ENCODE peak calls at places on chromosomes 11 and 22, in five cellular contexts. I is BJ, S is cardiac muscle cell, A is foreskin fibroblast, D is stomach. M is an unnamed sample.

GRCh38 chr11:102320679-102321078 is 3.4 kb downstream of the BIRC3 start:
- DNase-seq in A (no peak), S (no peak), D (no peak), I (no peak), M (no peak)

GRCh38 chr11:63574856-63575602 is 11.8 kb upstream of the PLAAT2 start:
- DNase-seq in D (no peak), S (peak), I (no peak), A (peak), M (no peak)

GRCh38 chr22:38824587-38824986 is 19.2 kb downstream of the NPTXR start:
- DNase-seq in S (peak), D (peak), A (peak), I (no peak), M (peak)

GRCh38 chr22:47357493-47357892 is 595.0 kb downstream of the TBC1D22A start:
- DNase-seq in S (no peak), A (no peak), D (no peak), I (no peak), M (no peak)

GRCh38 chr11:94912806-94913205 is 60.5 kb downstream of the CWC15 start:
- DNase-seq in I (no peak), S (no peak), D (no peak), A (no peak), M (no peak)

GRCh38 chr11:8229299-8230177 is 34.1 kb downstream of the LMO1 start:
- DNase-seq in I (no peak), A (no peak), S (peak), D (peak), M (no peak)

GRCh38 chr11:116913000-116913399 is 75.6 kb upstream of the APOA1 start:
- DNase-seq in A (peak), S (peak), I (peak), D (no peak), M (peak)

GRCh38 chr11:105429421-105429965 is 180.4 kb upstream of the GRIA4 start:
- DNase-seq in I (no peak), A (no peak), D (no peak), S (no peak), M (no peak)

GRCh38 chr11:95426823-95427462 is 195.9 kb upstream of the SESN3 start:
- DNase-seq in S (no peak), D (no peak), A (peak), I (no peak), M (no peak)

GRCh38 chr11:11555228-11555627 is 66.6 kb downstream of the GALNT18 start:
- DNase-seq in D (peak), A (no peak), S (no peak), I (no peak), M (no peak)

GRCh38 chr11:110199184-110199981 is 97.0 kb downstream of the RDX start:
- DNase-seq in D (no peak), A (peak), S (peak), I (no peak), M (no peak)

GRCh38 chr11:12723410-12724297 is 49.4 kb downstream of the TEAD1 start:
- DNase-seq in D (peak), S (peak), A (no peak), I (no peak), M (no peak)

GRCh38 chr11:131691558-131692041 is 321.2 kb downstream of the NTM start:
- DNase-seq in A (peak), S (peak), D (no peak), I (no peak), M (no peak)

GRCh38 chr11:28512143-28512756 is 404.1 kb downstream of the METTL15 start:
- DNase-seq in A (no peak), S (no peak), I (no peak), D (no peak), M (no peak)

GRCh38 chr11:47538741-47539575 is 14.0 kb downstream of the CELF1 start:
- DNase-seq in D (no peak), S (no peak), A (no peak), I (no peak), M (no peak)

GRCh38 chr22:27714076-27714475 is 87.5 kb downstream of the MN1 start:
- DNase-seq in S (no peak), I (no peak), A (no peak), D (no peak), M (no peak)

GRCh38 chr22:27717094-27717493 is 84.5 kb downstream of the MN1 start:
- DNase-seq in A (no peak), S (no peak), I (no peak), D (no peak), M (no peak)

GRCh38 chr22:27716074-27716473 is 85.5 kb downstream of the MN1 start:
- DNase-seq in S (no peak), A (no peak), I (no peak), D (no peak), M (no peak)

GRCh38 chr22:27711756-27712155 is 89.8 kb downstream of the MN1 start:
- DNase-seq in I (no peak), S (no peak), D (no peak), A (no peak), M (no peak)

GRCh38 chr22:27715078-27715477 is 86.5 kb downstream of the MN1 start:
- DNase-seq in D (no peak), I (no peak), A (peak), S (no peak), M (no peak)
- TF ChIP-seq CTCF in D (no peak), I (no peak), A (no peak), S (no peak), M (peak)

GRCh38 chr11:122293298-122294023 is 177.4 kb upstream of the BLID start:
- DNase-seq in A (peak), I (no peak), S (peak), D (no peak), M (no peak)
- TF ChIP-seq CTCF in A (peak), I (peak), S (peak), D (no peak), M (peak)

GRCh38 chr22:26889794-26890193 is 232.4 kb downstream of the MIAT start:
- DNase-seq in I (no peak), A (peak), D (no peak), S (no peak), M (no peak)

GRCh38 chr22:26888887-26889286 is 231.5 kb downstream of the MIAT start:
- DNase-seq in D (no peak), A (no peak), S (no peak), I (no peak), M (no peak)

GRCh38 chr22:26892401-26893033 is 235.1 kb downstream of the MIAT start:
- DNase-seq in D (peak), I (no peak), S (no peak), A (peak), M (no peak)

GRCh38 chr22:26891431-26891830 is 234.0 kb downstream of the MIAT start:
- DNase-seq in I (no peak), D (no peak), S (no peak), A (no peak), M (no peak)

GRCh38 chr22:26890870-26891269 is 233.5 kb downstream of the MIAT start:
- DNase-seq in I (no peak), A (no peak), D (no peak), S (no peak), M (no peak)
- TF ChIP-seq CTCF in I (no peak), A (no peak), D (no peak), S (no peak), M (no peak)

GRCh38 chr11:1994121-1994520 is 3.5 kb downstream of the H19 start:
- DNase-seq in S (no peak), I (no peak), A (no peak), D (no peak), M (no peak)

GRCh38 chr11:1998861-1999260 is 1.2 kb upstream of the H19 start:
- DNase-seq in S (no peak), D (no peak), I (no peak), A (no peak), M (no peak)

GRCh38 chr11:1997755-1998154 is at the start of gene H19:
- DNase-seq in D (no peak), S (no peak), I (no peak), A (no peak), M (no peak)

GRCh38 chr11:2002042-2002776 is 4.6 kb upstream of the H19 start:
- DNase-seq in I (no peak), D (no peak), S (no peak), A (no peak), M (no peak)

GRCh38 chr11:1998290-1998689 is 648 bp upstream of the H19 start:
- DNase-seq in I (no peak), D (no peak), A (no peak), S (no peak), M (no peak)
- TF ChIP-seq CTCF in I (no peak), D (no peak), A (no peak), S (no peak), M (no peak)

GRCh38 chr11:2835768-2836150 is 49.8 kb downstream of the CDKN1C start:
- DNase-seq in I (no peak), A (no peak), S (no peak), D (no peak), M (no peak)

GRCh38 chr11:2836335-2837095 is 49.1 kb downstream of the CDKN1C start:
- DNase-seq in D (no peak), S (no peak), A (no peak), I (no peak), M (no peak)

GRCh38 chr11:2833051-2833937 is 52.3 kb downstream of the CDKN1C start:
- DNase-seq in D (no peak), A (no peak), S (no peak), I (no peak), M (no peak)

GRCh38 chr11:2833938-2834892 is 51.4 kb downstream of the CDKN1C start:
- DNase-seq in S (no peak), D (no peak), A (no peak), I (no peak), M (no peak)

DNA sequence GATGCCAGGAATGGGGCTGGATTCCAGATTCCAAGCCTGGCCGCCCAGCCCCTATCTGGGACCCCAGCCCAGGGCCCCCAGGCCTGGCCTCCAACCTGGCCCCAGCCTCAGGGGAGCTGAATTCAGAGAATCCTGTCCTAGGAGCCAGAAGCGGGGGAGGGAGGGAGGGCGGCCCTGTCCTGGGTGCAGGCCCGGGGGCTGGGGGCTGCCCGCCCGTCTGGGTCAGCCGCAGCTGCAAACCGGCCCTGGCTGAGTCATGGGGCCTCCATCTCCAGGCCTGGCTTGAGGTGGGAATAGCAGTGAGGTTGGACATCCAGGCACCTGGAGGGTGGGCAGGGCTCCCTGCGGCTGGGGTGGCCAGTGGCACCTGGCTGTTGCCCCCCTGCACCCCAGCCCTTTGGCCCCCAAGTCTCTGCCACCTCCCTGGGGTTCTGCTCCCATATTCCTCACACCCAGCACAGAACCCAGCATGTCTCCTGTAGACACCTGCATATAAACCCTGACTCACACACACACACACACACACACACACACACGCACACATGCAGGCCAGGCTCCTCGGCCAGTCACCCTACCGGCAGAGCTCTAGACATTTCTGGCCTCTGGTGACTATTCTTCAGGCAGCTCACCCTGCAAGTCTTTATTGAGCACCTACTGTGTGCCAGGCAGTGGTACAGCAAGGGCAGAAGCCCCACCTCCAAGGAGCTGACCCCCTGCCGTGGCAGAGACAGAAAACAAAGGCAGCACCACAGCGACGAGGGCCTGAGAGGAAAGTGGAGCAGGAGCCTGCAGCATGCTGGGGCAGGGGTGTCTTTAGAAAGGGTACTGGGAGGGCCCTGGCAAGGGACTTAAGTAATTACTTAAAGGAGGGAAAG is 50.4 kb downstream of the CDKN1C start:
- DNase-seq in D (no peak), A (no peak), S (peak), I (no peak), M (no peak)
- TF ChIP-seq CTCF in D (no peak), A (no peak), S (no peak), I (no peak), M (no peak)

GRCh38 chr11:82733444-82734119 is at the start of gene FAM181B:
- DNase-seq in I (no peak), A (peak), D (peak), S (peak), M (no peak)

GRCh38 chr11:82731691-82732277 is 1.9 kb downstream of the FAM181B start:
- DNase-seq in I (no peak), D (no peak), S (no peak), A (no peak), M (no peak)

GRCh38 chr11:82732348-82732733 is 1.3 kb downstream of the FAM181B start:
- DNase-seq in I (no peak), S (no peak), D (no peak), A (no peak), M (no peak)

GRCh38 chr11:82734120-82734479 is 436 bp upstream of the FAM181B start:
- DNase-seq in S (no peak), D (no peak), A (no peak), I (no peak), M (no peak)

GRCh38 chr11:82732734-82733443 is 775 bp downstream of the FAM181B start:
- DNase-seq in S (no peak), D (no peak), I (no peak), A (peak), M (no peak)
- TF ChIP-seq CTCF in S (no peak), D (no peak), I (no peak), A (no peak), M (no peak)

GRCh38 chr22:37489994-37490393 is 3.8 kb upstream of the MFNG start:
- DNase-seq in S (no peak), D (no peak), A (no peak), I (no peak), M (no peak)

GRCh38 chr22:37487559-37487958 is 1.4 kb upstream of the MFNG start:
- DNase-seq in S (no peak), A (no peak), I (no peak), D (no peak), M (no peak)

GRCh38 chr22:37486224-37486845 is at the start of gene MFNG:
- DNase-seq in I (no peak), A (peak), D (peak), S (peak), M (no peak)

GRCh38 chr22:37487129-37487528 is 945 bp upstream of the MFNG start:
- DNase-seq in D (no peak), S (no peak), I (no peak), A (no peak), M (no peak)

DNA sequence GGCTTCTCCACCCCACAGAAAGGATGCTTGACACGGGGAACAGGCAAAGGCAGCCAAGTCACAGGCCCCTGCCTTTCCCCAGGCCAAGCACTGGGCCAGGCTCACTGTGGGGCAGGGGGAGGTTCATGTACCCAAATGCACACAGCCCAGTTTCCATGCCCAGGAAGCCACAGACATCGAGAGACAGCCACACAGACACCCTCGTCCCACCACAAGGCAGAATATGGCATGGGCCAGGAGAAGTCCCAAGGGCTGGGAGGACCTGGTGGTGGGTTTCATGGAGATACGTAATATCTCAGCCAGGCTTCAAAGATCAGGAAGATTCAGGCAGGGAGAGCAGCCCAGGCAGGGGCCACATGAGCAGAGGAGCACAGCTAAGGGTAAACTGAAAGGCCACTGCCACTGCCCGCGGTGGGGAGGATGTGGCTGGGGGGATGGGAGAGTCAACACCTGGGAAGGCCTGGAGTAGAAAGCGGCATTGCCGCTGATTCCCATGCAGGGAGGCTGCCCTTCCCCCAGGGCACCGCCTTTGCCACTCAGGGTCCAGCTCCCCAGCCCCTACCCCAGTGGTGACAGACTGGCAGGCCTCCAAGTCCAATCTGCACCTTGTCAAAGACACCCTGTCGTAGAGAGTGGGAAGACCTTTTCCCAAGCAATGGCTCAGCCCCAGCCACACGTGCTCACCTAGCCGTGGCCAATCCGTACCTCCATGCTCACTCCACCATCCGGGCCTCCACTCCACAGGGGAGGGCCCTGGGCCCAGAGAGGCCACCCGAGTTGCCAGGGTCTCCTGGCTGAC is 2.4 kb upstream of the MFNG start:
- DNase-seq in S (no peak), I (no peak), D (no peak), A (no peak), M (no peak)
- TF ChIP-seq CTCF in S (no peak), I (no peak), D (no peak), A (no peak), M (no peak)

M was measured in AG09319.